ENCODE peak calls at places on chromosomes 16 and 17, in nine cellular contexts. A, D, R, J, E, F, I, O and M are unnamed samples.

GRCh38 chr17:60602385-60602742 is 2.4 kb downstream of the PPM1D start:
- DNase-seq in A (no peak), D (no peak), R (no peak), J (no peak), E (no peak), F (no peak), I (no peak), O (peak), M (no peak)

GRCh38 chr16:81901483-81901882 is 109.8 kb downstream of the SDR42E1 start:
- DNase-seq in A (no peak), D (no peak), R (peak), J (no peak), E (peak), F (no peak), I (peak), O (no peak), M (no peak)

GRCh38 chr17:50672831-50673551 is 34.7 kb downstream of the ANKRD40 start:
- DNase-seq in A (no peak), D (no peak), R (peak), J (no peak), E (no peak), F (peak), I (no peak), O (no peak), M (no peak)

GRCh38 chr17:68682913-68683312 is 81.7 kb upstream of the FAM20A start:
- DNase-seq in A (no peak), D (no peak), R (no peak), J (no peak), E (no peak), F (no peak), I (no peak), O (no peak), M (no peak)

GRCh38 chr16:84056933-84057332 is 14.3 kb upstream of the SLC38A8 start:
- DNase-seq in A (no peak), D (no peak), R (peak), J (no peak), E (no peak), F (no peak), I (no peak), O (no peak), M (no peak)

GRCh38 chr17:40177275-40177874 is at the start of gene RAPGEFL1:
- DNase-seq in A (peak), D (peak), R (peak), J (peak), E (peak), F (peak), I (peak), O (peak), M (peak)

GRCh38 chr16:46751381-46751780 is 3.2 kb upstream of the MYLK3 start:
- DNase-seq in A (no peak), D (no peak), R (no peak), J (no peak), E (no peak), F (no peak), I (no peak), O (no peak), M (no peak)

GRCh38 chr17:8829036-8829941 is 30.1 kb upstream of the MFSD6L start:
- DNase-seq in A (no peak), D (no peak), R (no peak), J (no peak), E (no peak), F (no peak), I (no peak), O (no peak), M (no peak)

GRCh38 chr17:56638536-56639177 is 45.2 kb downstream of the NOG start:
- DNase-seq in A (no peak), D (no peak), R (no peak), J (no peak), E (no peak), F (no peak), I (no peak), O (no peak), M (no peak)

GRCh38 chr17:29936724-29937123 is 4.7 kb upstream of the EFCAB5 start:
- DNase-seq in A (no peak), D (no peak), R (no peak), J (no peak), E (no peak), F (no peak), I (no peak), O (no peak), M (no peak)

GRCh38 chr17:18219016-18219415 is 6.4 kb upstream of the LLGL1 start:
- DNase-seq in A (no peak), D (no peak), R (no peak), J (no peak), E (peak), F (no peak), I (no peak), O (no peak), M (no peak)

GRCh38 chr17:14201087-14201486 is 35.6 kb downstream of the CDRT15 start:
- DNase-seq in A (peak), D (no peak), R (no peak), J (no peak), E (no peak), F (no peak), I (no peak), O (no peak), M (no peak)

GRCh38 chr17:18241229-18241871 is 15.9 kb downstream of the LLGL1 start:
- DNase-seq in A (no peak), D (no peak), R (no peak), J (no peak), E (no peak), F (no peak), I (no peak), O (no peak), M (no peak)

GRCh38 chr17:31743767-31744166 is 115.3 kb downstream of the COPRS start:
- DNase-seq in A (no peak), D (no peak), R (no peak), J (no peak), E (no peak), F (no peak), I (no peak), O (no peak), M (no peak)

GRCh38 chr17:76004750-76005262 is 4.2 kb downstream of the CDK3 start:
- DNase-seq in A (no peak), D (peak), R (no peak), J (no peak), E (no peak), F (no peak), I (no peak), O (no peak), M (no peak)

GRCh38 chr17:39204245-39204644 is 4.2 kb downstream of the RPL19 start:
- DNase-seq in A (no peak), D (no peak), R (no peak), J (no peak), E (no peak), F (no peak), I (no peak), O (no peak), M (no peak)

GRCh38 chr17:64599187-64599676 is 62.9 kb downstream of the SMURF2 start:
- DNase-seq in A (peak), D (no peak), R (no peak), J (no peak), E (peak), F (no peak), I (no peak), O (no peak), M (no peak)

GRCh38 chr17:17205368-17206148 is 575 bp downstream of the PLD6 start:
- DNase-seq in A (peak), D (peak), R (peak), J (no peak), E (peak), F (peak), I (peak), O (no peak), M (no peak)

GRCh38 chr17:36994438-36994837 is 45.7 kb downstream of the AATF start:
- DNase-seq in A (no peak), D (no peak), R (no peak), J (no peak), E (no peak), F (no peak), I (no peak), O (no peak), M (no peak)

GRCh38 chr16:29915590-29916247 is 10.3 kb downstream of the KCTD13 start:
- DNase-seq in A (no peak), D (no peak), R (no peak), J (no peak), E (no peak), F (no peak), I (no peak), O (no peak), M (no peak)

GRCh38 chr17:67438669-67439068 is 61.6 kb downstream of the PITPNC1 start:
- DNase-seq in A (no peak), D (peak), R (no peak), J (no peak), E (no peak), F (no peak), I (no peak), O (no peak), M (no peak)

GRCh38 chr17:40326832-40327199 is 17.8 kb downstream of the RARA start:
- DNase-seq in A (no peak), D (no peak), R (no peak), J (no peak), E (peak), F (no peak), I (no peak), O (no peak), M (no peak)

GRCh38 chr17:79760197-79760906 is 17.6 kb upstream of the CBX2 start:
- DNase-seq in A (no peak), D (no peak), R (no peak), J (no peak), E (no peak), F (no peak), I (no peak), O (no peak), M (no peak)

GRCh38 chr16:4081577-4082021 is 34.6 kb downstream of the ADCY9 start:
- DNase-seq in A (peak), D (peak), R (no peak), J (peak), E (no peak), F (no peak), I (no peak), O (no peak), M (no peak)

GRCh38 chr17:18974407-18975149 is 22.6 kb downstream of the SLC5A10 start:
- DNase-seq in A (peak), D (no peak), R (no peak), J (no peak), E (no peak), F (no peak), I (no peak), O (no peak), M (no peak)

GRCh38 chr17:61309857-61310256 is 89.8 kb upstream of the TBX2 start:
- DNase-seq in A (no peak), D (no peak), R (no peak), J (no peak), E (no peak), F (no peak), I (no peak), O (no peak), M (no peak)

GRCh38 chr17:47872651-47873161 is 21.7 kb upstream of the SP6 start:
- DNase-seq in A (no peak), D (no peak), R (no peak), J (no peak), E (no peak), F (no peak), I (no peak), O (no peak), M (no peak)

GRCh38 chr16:50473375-50473945 is 74.7 kb upstream of the NKD1 start:
- DNase-seq in A (peak), D (no peak), R (no peak), J (no peak), E (no peak), F (no peak), I (no peak), O (no peak), M (no peak)

GRCh38 chr16:27097671-27098275 is 31.0 kb downstream of the C16orf82 start:
- DNase-seq in A (no peak), D (no peak), R (no peak), J (no peak), E (peak), F (peak), I (no peak), O (no peak), M (no peak)

GRCh38 chr17:64187093-64187895 is 57.4 kb upstream of the ERN1 start:
- DNase-seq in A (no peak), D (no peak), R (no peak), J (no peak), E (no peak), F (no peak), I (no peak), O (no peak), M (no peak)

GRCh38 chr17:81440511-81441244 is 45.4 kb downstream of the BAHCC1 start:
- DNase-seq in A (peak), D (peak), R (no peak), J (peak), E (no peak), F (no peak), I (peak), O (peak), M (peak)

GRCh38 chr17:33686171-33686570 is 393.1 kb upstream of the ASIC2 start:
- DNase-seq in A (peak), D (peak), R (no peak), J (peak), E (no peak), F (no peak), I (peak), O (peak), M (no peak)
- TF ChIP-seq CTCF in A (peak), D (peak), R (no peak), J (peak), E (no peak), F (no peak), I (peak), O (peak), M (peak)

GRCh38 chr16:85675528-85675927 is 13.2 kb downstream of the GINS2 start:
- DNase-seq in A (no peak), D (no peak), R (no peak), J (no peak), E (no peak), F (no peak), I (no peak), O (no peak), M (no peak)
- TF ChIP-seq CTCF in A (no peak), D (peak), R (no peak), J (no peak), E (no peak), F (no peak), I (peak), O (peak), M (peak)

GRCh38 chr17:73307130-73307529 is 4.7 kb downstream of the CDC42EP4 start:
- DNase-seq in A (no peak), D (no peak), R (peak), J (no peak), E (no peak), F (no peak), I (peak), O (no peak), M (no peak)

GRCh38 chr17:73305845-73306836 is 5.7 kb downstream of the CDC42EP4 start:
- DNase-seq in A (no peak), D (no peak), R (no peak), J (no peak), E (no peak), F (no peak), I (no peak), O (no peak), M (no peak)

GRCh38 chr17:73304438-73304837 is 7.4 kb downstream of the CDC42EP4 start:
- DNase-seq in A (no peak), D (no peak), R (no peak), J (no peak), E (no peak), F (no peak), I (no peak), O (no peak), M (no peak)

GRCh38 chr17:73302189-73302588 is 9.6 kb downstream of the CDC42EP4 start:
- DNase-seq in A (no peak), D (no peak), R (no peak), J (no peak), E (no peak), F (no peak), I (no peak), O (no peak), M (no peak)

DNA sequence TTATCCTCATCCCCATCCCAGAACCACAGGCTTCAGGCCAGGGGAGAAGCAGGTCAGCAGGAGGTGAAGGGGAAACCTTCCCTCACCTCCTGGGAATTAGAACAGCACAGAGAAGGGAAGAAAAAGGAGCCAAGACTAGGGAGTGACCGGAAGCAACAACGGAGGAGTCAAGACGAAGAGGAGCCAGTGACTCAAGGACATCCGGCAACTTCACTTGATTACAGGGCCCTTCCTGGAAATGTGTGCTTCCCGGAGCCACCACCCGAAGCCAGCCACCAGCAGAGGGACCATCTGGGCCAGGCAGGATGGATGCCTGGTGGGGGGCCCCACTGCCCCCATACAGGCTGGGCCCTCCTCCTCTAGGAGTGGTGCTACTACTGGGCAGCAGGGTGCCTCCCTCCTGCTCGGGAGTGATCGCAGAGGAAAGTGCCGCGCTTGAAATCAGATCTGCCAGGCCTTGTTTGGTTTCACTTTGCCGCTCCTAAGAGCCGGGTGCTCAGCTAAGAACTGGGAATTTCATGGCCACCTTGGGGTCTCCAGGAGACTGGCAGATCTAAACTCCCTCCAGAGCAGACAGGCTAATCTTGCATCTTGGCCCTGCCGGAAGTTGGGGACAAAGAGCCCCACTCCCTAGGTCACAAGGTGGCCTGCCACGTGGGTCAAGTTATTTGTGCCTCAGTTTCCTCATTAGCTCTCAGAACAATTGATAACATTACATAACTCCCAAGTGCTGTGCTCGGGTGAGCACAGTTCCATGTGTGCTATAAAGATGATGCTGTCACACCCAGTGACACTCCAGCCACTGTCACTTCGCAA is 6.6 kb downstream of the CDC42EP4 start:
- DNase-seq in A (no peak), D (no peak), R (peak), J (no peak), E (no peak), F (no peak), I (peak), O (peak), M (no peak)
- TF ChIP-seq CTCF in A (no peak), D (peak), R (no peak), J (no peak), E (peak), F (no peak), I (no peak), O (no peak), M (no peak)

GRCh38 chr17:82709024-82709675 is 7.4 kb upstream of the FN3KRP start:
- DNase-seq in A (no peak), D (peak), R (no peak), J (no peak), E (no peak), F (no peak), I (no peak), O (no peak), M (no peak)

GRCh38 chr17:82705756-82706155 is 7.3 kb upstream of the RAB40B start:
- DNase-seq in A (no peak), D (no peak), R (no peak), J (no peak), E (no peak), F (no peak), I (no peak), O (no peak), M (no peak)

GRCh38 chr17:82713015-82713723 is 3.3 kb upstream of the FN3KRP start:
- DNase-seq in A (no peak), D (no peak), R (no peak), J (no peak), E (no peak), F (no peak), I (no peak), O (no peak), M (no peak)

GRCh38 chr17:82709676-82710498 is 6.6 kb upstream of the FN3KRP start:
- DNase-seq in A (no peak), D (no peak), R (no peak), J (no peak), E (no peak), F (no peak), I (no peak), O (no peak), M (no peak)

GRCh38 chr17:82710499-82711232 is 5.8 kb upstream of the FN3KRP start:
- DNase-seq in A (no peak), D (peak), R (no peak), J (no peak), E (no peak), F (no peak), I (no peak), O (no peak), M (no peak)
- TF ChIP-seq CTCF in A (no peak), D (no peak), R (no peak), J (no peak), E (no peak), F (no peak), I (no peak), O (no peak), M (no peak)

GRCh38 chr16:78122774-78123315 is 23.4 kb downstream of the WWOX start:
- DNase-seq in A (peak), D (peak), R (no peak), J (no peak), E (no peak), F (no peak), I (peak), O (no peak), M (no peak)
- TF ChIP-seq CTCF in A (peak), D (peak), R (peak), J (peak), E (peak), F (no peak), I (peak), O (peak), M (peak)

GRCh38 chr17:45850468-45850867 is 5.8 kb downstream of the SPPL2C start:
- DNase-seq in A (no peak), D (no peak), R (no peak), J (no peak), E (no peak), F (no peak), I (no peak), O (no peak), M (no peak)
- TF ChIP-seq CTCF in A (no peak), D (no peak), R (no peak), J (no peak), E (no peak), F (no peak), I (no peak), O (no peak), M (no peak)

GRCh38 chr16:21614896-21615295 is 15.5 kb downstream of the METTL9 start:
- DNase-seq in A (no peak), D (no peak), R (no peak), J (no peak), E (no peak), F (no peak), I (no peak), O (no peak), M (no peak)
- TF ChIP-seq CTCF in A (no peak), D (peak), R (no peak), J (no peak), E (no peak), F (no peak), I (peak), O (no peak), M (peak)

GRCh38 chr16:87570938-87571867 is 31.1 kb upstream of the JPH3 start:
- DNase-seq in A (peak), D (peak), R (no peak), J (peak), E (no peak), F (peak), I (peak), O (peak), M (no peak)
- TF ChIP-seq CTCF in A (peak), D (peak), R (peak), J (peak), E (peak), F (no peak), I (no peak), O (no peak), M (peak)